ENCODE peak calls at places on chromosomes 16 and 17, in four cellular contexts. M, K, G and U are unnamed samples.
A peak's percentile ranks its signal among the peaks of the same experiment; 100 is the strongest.

GRCh38 chr16:66414891-66415290 is 12.2 kb upstream of the BEAN1 start:
- DNase-seq in G (peak; percentile 27), K (no peak), M (no peak), U (no peak)

GRCh38 chr17:36899250-36900129 is 37.8 kb upstream of the LHX1 start:
- DNase-seq in G (no peak), K (no peak), M (no peak), U (no peak)

GRCh38 chr16:77834600-77834963 is 46.2 kb downstream of the VAT1L start:
- DNase-seq in G (peak; percentile 30), M (no peak), K (peak; percentile 85), U (no peak)

GRCh38 chr17:34126496-34126895 is 128.6 kb upstream of the CCL2 start:
- DNase-seq in M (peak; percentile 35), G (no peak), K (no peak), U (no peak)

GRCh38 chr17:40696651-40697072 is 6.9 kb downstream of the KRT24 start:
- DNase-seq in M (no peak), K (no peak), G (no peak), U (no peak)

GRCh38 chr16:56866955-56867830 is 2.2 kb downstream of the SLC12A3 start:
- DNase-seq in M (peak; percentile 63), K (peak; percentile 64), G (no peak), U (peak; percentile 61)

GRCh38 chr17:63446981-63447687 is 1.0 kb upstream of the CYB561 start:
- DNase-seq in K (no peak), M (peak; percentile 82), G (no peak), U (no peak)

GRCh38 chr17:76501018-76501826 is at the start of gene RHBDF2:
- DNase-seq in M (peak; percentile 100), K (peak; percentile 70), G (peak; percentile 71), U (peak; percentile 78)

GRCh38 chr17:70447588-70447987 is 278.3 kb downstream of the KCNJ2 start:
- DNase-seq in K (no peak), M (no peak), G (no peak), U (no peak)

GRCh38 chr17:32497431-32498205 is 10.8 kb downstream of the CDK5R1 start:
- DNase-seq in M (no peak), K (peak; percentile 40), G (no peak), U (no peak)

GRCh38 chr17:76279742-76280287 is 14.7 kb downstream of the UBALD2 start:
- DNase-seq in K (no peak), G (no peak), M (no peak), U (no peak)

GRCh38 chr16:23608194-23608593 is 12.1 kb upstream of the NDUFAB1 start:
- DNase-seq in G (no peak), M (no peak), K (peak; percentile 31), U (no peak)

GRCh38 chr17:20174588-20175265 is 165.6 kb downstream of the SPECC1 start:
- DNase-seq in K (peak; percentile 81), G (peak; percentile 40), M (no peak), U (no peak)

GRCh38 chr17:75346906-75347305 is 57.7 kb upstream of the SLC25A19 start:
- DNase-seq in K (peak; percentile 45), M (no peak), G (no peak), U (peak; percentile 20)

GRCh38 chr16:10509534-10510025 is 70.8 kb downstream of the EMP2 start:
- DNase-seq in G (peak; percentile 71), M (peak; percentile 63), K (peak; percentile 77), U (peak; percentile 75)

GRCh38 chr17:82098939-82099765 is 1.1 kb upstream of the FASN start:
- DNase-seq in K (no peak), G (no peak), M (no peak), U (no peak)

GRCh38 chr17:41413353-41413752 is 11.0 kb downstream of the KRT37 start:
- DNase-seq in G (no peak), M (no peak), K (no peak), U (no peak)

GRCh38 chr17:40564195-40564882 is 933 bp downstream of the CCR7 start:
- DNase-seq in M (no peak), G (no peak), K (no peak), U (no peak)

GRCh38 chr16:81523387-81524115 is 78.9 kb downstream of the CMIP start:
- DNase-seq in K (no peak), G (peak; percentile 83), M (no peak), U (no peak)

GRCh38 chr17:68204736-68205135 is 43.1 kb upstream of the AMZ2 start:
- DNase-seq in G (no peak), M (no peak), K (no peak), U (no peak)

GRCh38 chr17:43215341-43215740 is 3.7 kb downstream of the TMEM106A start:
- DNase-seq in K (no peak), G (no peak), M (no peak), U (no peak)

GRCh38 chr17:62998665-62999393 is 32.8 kb downstream of the TANC2 start:
- DNase-seq in K (peak; percentile 21), G (peak; percentile 14), M (no peak), U (no peak)

GRCh38 chr16:9058211-9058610 is 33.2 kb upstream of the HAPSTR1 start:
- DNase-seq in M (no peak), K (no peak), G (no peak), U (no peak)

GRCh38 chr16:87789437-87790277 is 23.9 kb upstream of the KLHDC4 start:
- DNase-seq in M (no peak), K (no peak), G (peak; percentile 99), U (no peak)

GRCh38 chr17:503449-503700 is 150.8 kb upstream of the RPH3AL start:
- DNase-seq in M (no peak), G (no peak), K (no peak), U (no peak)

GRCh38 chr16:49604602-49605001 is 231.0 kb downstream of the C16orf78 start:
- DNase-seq in G (no peak), K (no peak), M (peak; percentile 26), U (no peak)

GRCh38 chr17:51692917-51693316 is 432.6 kb downstream of the UTP18 start:
- DNase-seq in M (peak; percentile 50), G (no peak), K (no peak), U (peak; percentile 5)
- H3K4me3 ChIP-seq in M (no peak overlapping the region), G (no peak overlapping the region), K (no peak overlapping the region), U (no peak overlapping the region)

DNA sequence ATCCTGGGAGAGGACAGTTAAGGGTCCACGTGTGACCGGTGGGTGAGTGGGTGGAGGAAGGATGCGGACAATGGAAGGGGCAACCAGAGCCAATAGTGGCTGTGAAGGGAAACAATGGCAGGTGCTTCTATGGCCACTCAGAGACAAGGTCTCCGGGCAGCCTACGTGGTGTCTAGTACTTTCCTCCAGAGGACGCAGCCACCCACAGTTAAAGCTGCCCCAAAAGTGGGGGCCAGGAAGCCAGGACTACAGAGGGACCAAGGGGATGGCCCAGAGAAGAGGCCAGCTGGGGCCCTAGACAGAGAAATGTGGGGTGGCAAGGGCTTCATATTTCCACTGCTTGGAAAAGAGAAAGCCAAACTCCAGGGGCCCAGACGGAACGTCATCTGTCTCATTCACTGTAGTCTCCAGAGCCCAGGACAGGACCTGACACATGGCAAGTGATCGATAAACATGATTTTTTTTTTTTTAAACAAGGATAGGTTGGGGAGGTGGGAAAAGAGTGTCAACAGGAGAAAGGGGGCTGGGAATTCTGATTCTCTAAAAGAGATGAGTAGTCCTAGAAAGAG is 861 bp upstream of the PER1 start:
- DNase-seq in G (no peak), K (no peak), M (no peak), U (no peak)
- H2BK12ac ChIP-seq in G (no peak overlapping the region), K (peak overlapping the region; percentile 62), M (peak overlapping the region; percentile 62), U (no peak overlapping the region)

DNA sequence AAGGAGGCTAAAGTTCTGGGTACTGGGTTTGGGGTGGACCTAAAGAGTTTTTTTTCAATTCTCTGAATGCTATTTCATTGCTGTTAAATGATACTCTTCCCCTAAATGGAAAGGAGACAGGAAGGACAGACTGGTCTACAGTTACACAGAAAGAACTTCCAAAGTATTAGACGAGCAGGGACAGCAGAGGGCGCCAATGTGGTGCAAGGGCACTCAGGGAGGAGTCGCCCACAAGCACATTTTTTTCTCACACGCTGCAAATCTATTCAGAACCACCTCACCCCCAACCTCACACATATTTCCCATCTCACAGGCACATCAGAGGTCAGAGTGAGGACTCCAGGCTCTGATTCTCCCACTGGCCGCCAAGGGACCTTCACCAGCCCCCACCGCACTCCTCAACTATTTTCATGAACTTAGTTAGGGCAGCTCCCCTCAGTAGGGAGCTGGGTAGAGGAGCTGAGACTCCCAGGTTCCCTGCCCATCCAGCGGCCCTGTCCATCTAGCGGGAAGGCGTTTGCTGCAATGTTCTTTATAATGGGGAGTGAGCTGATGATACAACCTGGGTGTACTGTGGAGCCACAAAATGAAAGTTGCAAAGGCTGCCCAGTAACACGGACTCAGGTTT is 6.8 kb upstream of the CA4 start:
- DNase-seq in G (peak; percentile 79), M (peak; percentile 94), K (peak; percentile 89), U (peak; percentile 79)
- H3K4me3 ChIP-seq in G (no peak overlapping the region), M (peak overlapping the region; percentile 52), K (no peak overlapping the region), U (no peak overlapping the region)

GRCh38 chr17:45046536-45047125 is 4.8 kb downstream of the DCAKD start:
- DNase-seq in M (no peak), K (peak; percentile 51), G (no peak), U (no peak)
- H2BK12ac ChIP-seq in M (peak overlapping the region; percentile 2), K (no peak overlapping the region), G (peak overlapping the region; percentile 85), U (no peak overlapping the region)

GRCh38 chr17:4900231-4901107 is 1.1 kb downstream of the C17orf107 start:
- DNase-seq in K (no peak), M (peak; percentile 91), G (peak; percentile 26), U (no peak)

GRCh38 chr17:4899341-4900230 is at the start of gene C17orf107:
- DNase-seq in G (peak; percentile 89), K (no peak), M (no peak), U (no peak)

GRCh38 chr17:4901648-4902344 is 1.1 kb downstream of the CHRNE start:
- DNase-seq in K (no peak), M (no peak), G (peak; percentile 24), U (no peak)

GRCh38 chr17:4902540-4902939 is 358 bp downstream of the CHRNE start:
- DNase-seq in G (no peak), M (no peak), K (no peak), U (no peak)

GRCh38 chr17:4901108-4901647 is 1.7 kb downstream of the CHRNE start:
- DNase-seq in K (no peak), G (no peak), M (no peak), U (no peak)
- H3K4me3 ChIP-seq in K (no peak overlapping the region), G (no peak overlapping the region), M (peak overlapping the region; percentile 45), U (no peak overlapping the region)

DNA sequence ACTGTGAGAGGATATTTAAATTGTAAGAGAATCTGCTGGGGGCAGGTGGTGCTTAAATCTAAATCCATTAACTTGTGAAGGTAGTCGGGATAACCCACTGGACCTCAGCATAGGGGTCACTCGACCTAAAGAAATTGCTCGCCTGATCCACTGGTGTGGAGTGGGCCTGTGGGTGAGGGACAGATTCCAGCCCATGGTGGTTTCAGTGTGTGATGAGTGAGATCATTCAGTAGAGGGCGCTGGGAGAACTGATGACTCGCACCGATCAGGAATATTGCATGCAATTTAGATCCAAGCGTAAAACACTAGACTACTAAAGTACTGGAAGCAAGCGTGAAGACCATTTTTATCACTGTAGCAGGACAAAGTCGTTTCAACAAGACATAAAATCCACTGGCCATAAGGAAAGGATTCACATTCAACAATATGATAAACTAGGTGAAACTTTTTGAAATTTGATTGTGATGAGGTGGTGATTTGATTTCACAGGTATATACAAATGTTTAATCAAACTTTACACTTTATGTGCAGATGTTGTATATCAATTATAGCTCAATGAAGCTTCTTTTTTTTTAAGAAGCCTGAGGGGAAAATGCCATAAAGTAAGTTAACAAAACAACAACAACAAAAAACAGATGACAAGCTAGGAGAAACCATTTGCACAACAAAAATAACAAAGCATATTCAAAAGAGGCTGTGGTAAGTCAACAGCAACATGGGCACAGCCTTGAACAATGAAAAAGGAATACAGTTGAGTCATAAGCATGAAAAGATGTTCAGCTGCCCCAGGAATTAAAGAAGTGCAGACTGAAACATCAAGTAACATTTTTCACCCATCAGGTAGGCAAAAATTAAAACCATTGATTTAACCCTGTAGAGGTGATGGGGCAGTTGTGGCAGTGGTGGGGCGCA is 7.5 kb upstream of the TMEM170A start:
- DNase-seq in M (no peak), G (peak; percentile 45), K (peak; percentile 72), U (peak; percentile 46)
- H2BK12ac ChIP-seq in M (peak overlapping the region; percentile 95), G (no peak overlapping the region), K (no peak overlapping the region), U (no peak overlapping the region)